ENCODE peak calls at places on chromosomes 16 and 17, in seven cellular contexts. I, C, X, W, B, U and R are unnamed samples.

GRCh38 chr17:59786536-59787319 is 79.3 kb downstream of the VMP1 start:
- DNase-seq in I (peak; percentile 100), W (peak; percentile 72), U (peak; percentile 100), C (peak; percentile 100), X (peak; percentile 85), B (no peak), R (peak; percentile 89)

GRCh38 chr17:10635290-10635689 is 21.8 kb downstream of the MYH3 start:
- DNase-seq in I (no peak), U (no peak), W (no peak), B (no peak), X (no peak), C (no peak), R (no peak)

GRCh38 chr17:29194669-29195068 is 14.5 kb upstream of the MYO18A start:
- DNase-seq in U (no peak), B (no peak), I (no peak), X (no peak), W (no peak), C (no peak), R (no peak)

GRCh38 chr17:80307994-80308671 is 47.5 kb downstream of the RNF213 start:
- DNase-seq in U (no peak), I (no peak), B (no peak), W (no peak), C (no peak), X (no peak), R (no peak)

GRCh38 chr17:64096037-64096436 is 33.9 kb downstream of the ERN1 start:
- DNase-seq in W (no peak), U (no peak), X (no peak), C (no peak), I (no peak), B (no peak), R (no peak)

GRCh38 chr17:54348234-54348633 is 525.5 kb downstream of the KIF2B start:
- DNase-seq in B (no peak), W (no peak), U (no peak), I (no peak), X (no peak), C (no peak), R (no peak)

GRCh38 chr17:77308768-77309726 is 168.3 kb downstream of the SEC14L1 start:
- DNase-seq in C (no peak), W (no peak), X (no peak), B (no peak), I (peak; percentile 73), U (no peak), R (peak; percentile 91)

GRCh38 chr17:49681336-49681735 is 3.4 kb upstream of the SPOP start:
- DNase-seq in B (no peak), I (no peak), X (no peak), C (no peak), W (no peak), U (no peak), R (no peak)

GRCh38 chr17:45101546-45101882 is 30.8 kb downstream of the PLCD3 start:
- DNase-seq in I (no peak), B (no peak), X (no peak), W (no peak), U (no peak), C (no peak), R (no peak)

GRCh38 chr17:66275651-66276050 is 26.8 kb upstream of the PRKCA start:
- DNase-seq in B (no peak), C (peak; percentile 97), U (peak; percentile 80), W (peak; percentile 48), I (peak; percentile 97), X (no peak), R (peak; percentile 98)

GRCh38 chr17:67245694-67246397 is 850 bp upstream of the HELZ start:
- DNase-seq in B (peak; percentile 31), W (no peak), I (no peak), C (no peak), U (peak; percentile 81), X (peak; percentile 33), R (peak; percentile 20)

GRCh38 chr16:81521141-81521626 is 76.6 kb downstream of the CMIP start:
- DNase-seq in I (no peak), U (no peak), B (peak; percentile 8), W (no peak), C (no peak), X (no peak), R (no peak)

GRCh38 chr17:17491031-17491471 is 5.1 kb downstream of the RASD1 start:
- DNase-seq in U (no peak), B (no peak), W (no peak), I (no peak), C (no peak), X (no peak), R (no peak)

GRCh38 chr16:813916-814412 is 13.4 kb upstream of the GNG13 start:
- DNase-seq in C (no peak), U (no peak), X (no peak), W (no peak), B (no peak), I (no peak), R (no peak)

GRCh38 chr17:3817851-3818605 is 17.0 kb upstream of the ITGAE start:
- DNase-seq in C (no peak), W (no peak), X (no peak), B (no peak), I (no peak), U (no peak), R (no peak)

GRCh38 chr16:16004314-16004749 is 54.9 kb downstream of the ABCC1 start:
- DNase-seq in B (no peak), W (no peak), I (peak; percentile 88), X (no peak), U (no peak), C (no peak), R (peak; percentile 71)

GRCh38 chr16:11082860-11083388 is 138.6 kb downstream of the CLEC16A start:
- DNase-seq in U (no peak), W (no peak), C (no peak), B (no peak), X (no peak), I (no peak), R (no peak)

GRCh38 chr16:56848056-56848936 is 16.7 kb upstream of the SLC12A3 start:
- DNase-seq in W (no peak), U (no peak), I (peak; percentile 81), B (no peak), X (no peak), C (no peak), R (peak; percentile 98)

GRCh38 chr16:54015147-54015546 is 271.4 kb downstream of the IRX3 start:
- DNase-seq in B (no peak), I (no peak), C (no peak), X (no peak), U (no peak), W (no peak), R (no peak)

GRCh38 chr16:88700636-88701482 is 5.3 kb downstream of the RNF166 start:
- DNase-seq in X (peak; percentile 91), U (peak; percentile 91), C (no peak), W (peak; percentile 92), B (peak; percentile 96), I (peak; percentile 84), R (no peak)

GRCh38 chr17:2003525-2003924 is 21.6 kb downstream of the RTN4RL1 start:
- DNase-seq in X (no peak), C (no peak), W (no peak), B (no peak), I (no peak), U (no peak), R (no peak)

GRCh38 chr16:14131774-14132695 is 60.9 kb downstream of the MRTFB start:
- DNase-seq in W (no peak), B (no peak), C (no peak), U (peak; percentile 79), X (no peak), I (peak; percentile 23), R (no peak)

GRCh38 chr16:24953721-24954120 is 61.4 kb downstream of the ARHGAP17 start:
- DNase-seq in U (no peak), W (no peak), I (no peak), B (no peak), X (no peak), C (no peak), R (no peak)

GRCh38 chr17:80189611-80190010 is 19.8 kb downstream of the CARD14 start:
- DNase-seq in B (no peak), U (no peak), X (no peak), W (no peak), C (no peak), I (no peak), R (no peak)

GRCh38 chr17:75816693-75817092 is 27.5 kb downstream of the UNC13D start:
- DNase-seq in I (no peak), C (no peak), B (no peak), U (no peak), W (no peak), X (no peak), R (no peak)

GRCh38 chr17:61352408-61352770 is 47.3 kb upstream of the TBX2 start:
- DNase-seq in X (no peak), U (no peak), C (no peak), I (no peak), W (no peak), B (no peak), R (no peak)
- H3K4me3 ChIP-seq in X (no peak overlapping the region), U (no peak overlapping the region), C (no peak overlapping the region), I (no peak overlapping the region), W (no peak overlapping the region), B (no peak overlapping the region), R (no peak overlapping the region)

DNA sequence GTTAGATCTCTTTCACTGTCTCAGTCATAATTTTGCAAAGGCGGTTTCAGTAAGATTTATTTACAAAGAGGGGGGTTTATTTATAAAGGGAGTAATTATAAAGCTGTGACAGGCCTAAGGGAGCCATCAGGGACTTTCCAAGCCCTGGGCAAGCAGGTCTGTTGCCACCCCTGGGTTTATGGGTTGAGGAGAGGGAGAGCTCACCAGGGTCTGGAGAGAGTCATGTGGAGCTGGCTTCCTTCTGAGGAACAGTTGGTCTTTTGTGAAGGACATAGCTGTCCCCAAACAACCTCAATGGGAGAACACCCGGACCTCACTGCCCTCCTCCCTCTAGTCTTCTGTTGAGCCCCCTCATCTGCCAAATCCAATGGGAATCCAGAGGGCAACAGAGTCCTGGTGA is 9.8 kb downstream of the ITGAM start:
- DNase-seq in B (no peak), C (no peak), I (no peak), W (no peak), U (no peak), X (no peak), R (no peak)
- H3K27me3 ChIP-seq in B (no peaks in the 10 kb centered on the region), C (no peaks in the 10 kb centered on the region), I (no peaks in the 10 kb centered on the region), W (no peaks in the 10 kb centered on the region), U (peaks cover 24% of the 10 kb centered on the region), X (no peaks in the 10 kb centered on the region), R (peaks cover 8% of the 10 kb centered on the region)

DNA sequence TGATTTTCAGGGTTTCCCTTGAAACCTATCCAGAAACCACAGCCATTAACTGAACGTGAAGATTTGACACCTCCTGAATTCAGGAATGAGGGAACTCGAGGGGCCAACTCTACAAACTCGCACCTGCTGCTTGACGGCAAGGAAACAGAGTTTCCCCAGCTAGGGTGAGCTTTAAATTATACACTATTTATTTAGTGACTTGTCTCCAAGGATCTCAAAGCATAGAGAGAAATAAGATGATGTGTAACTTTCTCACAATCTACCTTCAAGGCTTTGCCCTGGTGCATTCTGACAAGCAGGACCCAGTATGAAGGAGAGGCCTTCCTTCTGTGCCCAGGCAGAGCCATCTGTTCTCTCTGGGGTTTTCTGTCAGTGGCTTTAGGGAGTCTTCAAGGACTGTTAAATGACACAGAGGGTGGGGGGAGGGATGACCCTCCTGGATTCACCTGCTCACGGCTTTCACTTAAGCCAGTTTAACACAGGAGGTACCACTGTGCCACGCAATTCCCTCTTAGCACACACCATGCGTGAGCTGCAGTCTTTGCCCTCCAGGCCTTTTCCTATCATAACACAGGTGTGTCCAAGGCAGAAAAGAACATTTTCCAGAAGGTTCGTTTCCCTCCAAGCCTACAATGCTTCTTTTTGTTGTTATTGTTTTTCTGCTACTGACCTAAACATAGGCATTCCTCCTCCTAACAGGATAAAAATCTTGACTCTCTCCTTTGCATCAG is 1.3 kb downstream of the ZFHX3 start:
- DNase-seq in C (no peak), B (no peak), W (peak; percentile 24), X (no peak), U (no peak), I (no peak), R (no peak)
- H3K4me3 ChIP-seq in C (no peak overlapping the region), B (peak overlapping the region; percentile 80), W (peak overlapping the region; percentile 94), X (no peak overlapping the region), U (peak overlapping the region; percentile 93), I (peak overlapping the region; percentile 66), R (peak overlapping the region; percentile 62)

GRCh38 chr17:46792071-46792470 is 26.4 kb downstream of the WNT3 start:
- DNase-seq in U (no peak), B (no peak), W (no peak), I (no peak), X (no peak), C (no peak), R (no peak)
- H3K27me3 ChIP-seq in U (peaks cover 66% of the 10 kb centered on the region), B (peaks cover 10% of the 10 kb centered on the region), W (no peaks in the 10 kb centered on the region), I (peaks cover 11% of the 10 kb centered on the region), X (peaks cover 5% of the 10 kb centered on the region), C (no peaks in the 10 kb centered on the region), R (no peaks in the 10 kb centered on the region)